ENCODE peak calls at places on chromosomes 12 and 14, in nine cellular contexts. One of them, this sample, is unnamed.

GRCh38 chr14:23562822-23563472 is 4.6 kb downstream of the AP1G2 start:
- DNase-seq in BE2C: peak; percentile 78
- DNase-seq in astrocyte of the cerebellum: no peak
- DNase-seq in GM20000: peak; percentile 56
- DNase-seq in sigmoid colon: peak; percentile 74
- DNase-seq in stomach: peak; percentile 58
- DNase-seq in AG04450: peak; percentile 18
- DNase-seq in colonic mucosa: peak; percentile 37
- DNase-seq in GM13976: peak; percentile 71
- DNase-seq in this sample: peak; percentile 62

GRCh38 chr14:100115726-100116125 is 43.7 kb downstream of the DEGS2 start:
- DNase-seq in stomach: no peak
- DNase-seq in colonic mucosa: no peak
- DNase-seq in astrocyte of the cerebellum: no peak
- DNase-seq in AG04450: no peak
- DNase-seq in BE2C: no peak
- DNase-seq in GM13976: no peak
- DNase-seq in sigmoid colon: no peak
- DNase-seq in GM20000: no peak
- DNase-seq in this sample: no peak

GRCh38 chr12:46825526-46826414 is at the start of gene SLC38A4:
- DNase-seq in astrocyte of the cerebellum: peak; percentile 19
- DNase-seq in stomach: no peak
- DNase-seq in AG04450: no peak
- DNase-seq in colonic mucosa: peak; percentile 39
- DNase-seq in BE2C: peak; percentile 29
- DNase-seq in GM13976: no peak
- DNase-seq in sigmoid colon: no peak
- DNase-seq in GM20000: no peak
- DNase-seq in this sample: no peak

GRCh38 chr12:12278899-12279298 is 12.1 kb upstream of the LRP6 start:
- DNase-seq in colonic mucosa: no peak
- DNase-seq in stomach: no peak
- DNase-seq in GM13976: no peak
- DNase-seq in AG04450: no peak
- DNase-seq in astrocyte of the cerebellum: peak; percentile 40
- DNase-seq in GM20000: no peak
- DNase-seq in BE2C: no peak
- DNase-seq in sigmoid colon: no peak
- DNase-seq in this sample: no peak

GRCh38 chr12:75444444-75445136 is 36.0 kb upstream of the GLIPR1 start:
- DNase-seq in colonic mucosa: no peak
- DNase-seq in GM13976: no peak
- DNase-seq in astrocyte of the cerebellum: no peak
- DNase-seq in stomach: no peak
- DNase-seq in sigmoid colon: no peak
- DNase-seq in GM20000: no peak
- DNase-seq in BE2C: no peak
- DNase-seq in AG04450: peak; percentile 7
- DNase-seq in this sample: no peak

GRCh38 chr14:33229269-33229924 is 290.7 kb downstream of the NPAS3 start:
- DNase-seq in colonic mucosa: no peak
- DNase-seq in GM13976: no peak
- DNase-seq in astrocyte of the cerebellum: no peak
- DNase-seq in GM20000: no peak
- DNase-seq in sigmoid colon: no peak
- DNase-seq in AG04450: no peak
- DNase-seq in BE2C: no peak
- DNase-seq in stomach: no peak
- DNase-seq in this sample: no peak

GRCh38 chr14:60757617-60758016 is 23.1 kb downstream of the MNAT1 start:
- DNase-seq in BE2C: no peak
- DNase-seq in GM13976: no peak
- DNase-seq in stomach: no peak
- DNase-seq in sigmoid colon: no peak
- DNase-seq in astrocyte of the cerebellum: no peak
- DNase-seq in AG04450: no peak
- DNase-seq in GM20000: no peak
- DNase-seq in colonic mucosa: no peak
- DNase-seq in this sample: no peak

GRCh38 chr12:114400395-114400794 is 5.5 kb downstream of the TBX5 start:
- DNase-seq in GM13976: no peak
- DNase-seq in colonic mucosa: no peak
- DNase-seq in BE2C: no peak
- DNase-seq in AG04450: no peak
- DNase-seq in stomach: no peak
- DNase-seq in GM20000: no peak
- DNase-seq in sigmoid colon: peak; percentile 48
- DNase-seq in astrocyte of the cerebellum: no peak
- DNase-seq in this sample: no peak

GRCh38 chr14:100610511-100611217 is 23.4 kb upstream of the BEGAIN start:
- DNase-seq in colonic mucosa: peak; percentile 45
- DNase-seq in astrocyte of the cerebellum: no peak
- DNase-seq in BE2C: no peak
- DNase-seq in GM20000: no peak
- DNase-seq in GM13976: peak; percentile 25
- DNase-seq in stomach: no peak
- DNase-seq in AG04450: no peak
- DNase-seq in sigmoid colon: peak; percentile 56
- DNase-seq in this sample: no peak

GRCh38 chr12:27564612-27565213 is 40.7 kb downstream of the PPFIBP1 start:
- DNase-seq in stomach: no peak
- DNase-seq in GM13976: no peak
- DNase-seq in colonic mucosa: no peak
- DNase-seq in AG04450: no peak
- DNase-seq in astrocyte of the cerebellum: no peak
- DNase-seq in sigmoid colon: no peak
- DNase-seq in GM20000: no peak
- DNase-seq in BE2C: peak; percentile 25
- DNase-seq in this sample: no peak

GRCh38 chr12:28191018-28191595 is 851 bp downstream of the CCDC91 start:
- DNase-seq in colonic mucosa: no peak
- DNase-seq in sigmoid colon: no peak
- DNase-seq in stomach: no peak
- DNase-seq in AG04450: no peak
- DNase-seq in astrocyte of the cerebellum: peak; percentile 12
- DNase-seq in BE2C: no peak
- DNase-seq in GM20000: no peak
- DNase-seq in GM13976: peak; percentile 17
- DNase-seq in this sample: peak; percentile 12

GRCh38 chr14:64945431-64945830 is 2.9 kb upstream of the GPX2 start:
- DNase-seq in stomach: no peak
- DNase-seq in AG04450: no peak
- DNase-seq in BE2C: no peak
- DNase-seq in sigmoid colon: no peak
- DNase-seq in GM13976: no peak
- DNase-seq in GM20000: no peak
- DNase-seq in astrocyte of the cerebellum: no peak
- DNase-seq in colonic mucosa: no peak
- DNase-seq in this sample: no peak

GRCh38 chr14:24365600-24366374 is 2.2 kb upstream of the NFATC4 start:
- DNase-seq in stomach: peak; percentile 91
- DNase-seq in sigmoid colon: peak; percentile 95
- DNase-seq in colonic mucosa: peak; percentile 85
- DNase-seq in AG04450: peak; percentile 73
- DNase-seq in BE2C: peak; percentile 92
- DNase-seq in astrocyte of the cerebellum: peak; percentile 84
- DNase-seq in GM20000: peak; percentile 74
- DNase-seq in GM13976: peak; percentile 70
- DNase-seq in this sample: peak; percentile 71

GRCh38 chr12:57521475-57522018 is 1.1 kb upstream of the MBD6 start:
- DNase-seq in astrocyte of the cerebellum: no peak
- DNase-seq in stomach: peak; percentile 48
- DNase-seq in colonic mucosa: peak; percentile 60
- DNase-seq in BE2C: peak; percentile 73
- DNase-seq in GM13976: no peak
- DNase-seq in sigmoid colon: peak; percentile 86
- DNase-seq in GM20000: no peak
- DNase-seq in AG04450: no peak
- DNase-seq in this sample: no peak

GRCh38 chr12:76784600-76785051 is 20.7 kb downstream of the ZDHHC17 start:
- DNase-seq in GM20000: no peak
- DNase-seq in AG04450: peak; percentile 33
- DNase-seq in astrocyte of the cerebellum: peak; percentile 75
- DNase-seq in stomach: no peak
- DNase-seq in BE2C: no peak
- DNase-seq in sigmoid colon: no peak
- DNase-seq in colonic mucosa: no peak
- DNase-seq in GM13976: no peak
- DNase-seq in this sample: no peak
- TF ChIP-seq CTCF in GM20000: no peak
- TF ChIP-seq CTCF in AG04450: no peak
- TF ChIP-seq CTCF in astrocyte of the cerebellum: no peak
- TF ChIP-seq CTCF in stomach: no peak
- TF ChIP-seq CTCF in BE2C: no peak
- TF ChIP-seq CTCF in sigmoid colon: no peak
- TF ChIP-seq CTCF in colonic mucosa: no peak
- TF ChIP-seq CTCF in GM13976: no peak
- TF ChIP-seq CTCF in this sample: no peak

GRCh38 chr12:51028126-51028810 is 2.1 kb upstream of the SLC11A2 start:
- DNase-seq in sigmoid colon: no peak
- DNase-seq in GM13976: no peak
- DNase-seq in AG04450: no peak
- DNase-seq in colonic mucosa: peak; percentile 59
- DNase-seq in GM20000: peak; percentile 19
- DNase-seq in BE2C: peak; percentile 16
- DNase-seq in astrocyte of the cerebellum: peak; percentile 15
- DNase-seq in stomach: no peak
- DNase-seq in this sample: no peak
- TF ChIP-seq CTCF in sigmoid colon: no peak
- TF ChIP-seq CTCF in GM13976: peak; percentile 49
- TF ChIP-seq CTCF in AG04450: peak; percentile 39
- TF ChIP-seq CTCF in colonic mucosa: peak; percentile 25
- TF ChIP-seq CTCF in GM20000: peak; percentile 18
- TF ChIP-seq CTCF in BE2C: peak; percentile 46
- TF ChIP-seq CTCF in astrocyte of the cerebellum: peak; percentile 19
- TF ChIP-seq CTCF in stomach: no peak
- TF ChIP-seq CTCF in this sample: peak; percentile 56

GRCh38 chr12:4386756-4387155 is 7.2 kb upstream of the FGF23 start:
- DNase-seq in astrocyte of the cerebellum: no peak
- DNase-seq in sigmoid colon: no peak
- DNase-seq in AG04450: no peak
- DNase-seq in stomach: no peak
- DNase-seq in colonic mucosa: no peak
- DNase-seq in GM13976: no peak
- DNase-seq in BE2C: no peak
- DNase-seq in GM20000: no peak
- DNase-seq in this sample: no peak

GRCh38 chr12:4387607-4388006 is 8.1 kb upstream of the FGF23 start:
- DNase-seq in colonic mucosa: no peak
- DNase-seq in BE2C: no peak
- DNase-seq in stomach: no peak
- DNase-seq in astrocyte of the cerebellum: no peak
- DNase-seq in GM20000: no peak
- DNase-seq in AG04450: no peak
- DNase-seq in sigmoid colon: no peak
- DNase-seq in GM13976: no peak
- DNase-seq in this sample: no peak

GRCh38 chr12:4380332-4380731 is 820 bp upstream of the FGF23 start:
- DNase-seq in GM20000: no peak
- DNase-seq in stomach: no peak
- DNase-seq in GM13976: no peak
- DNase-seq in AG04450: no peak
- DNase-seq in BE2C: no peak
- DNase-seq in colonic mucosa: no peak
- DNase-seq in astrocyte of the cerebellum: no peak
- DNase-seq in sigmoid colon: no peak
- DNase-seq in this sample: no peak

GRCh38 chr12:4379410-4379809 is at the start of gene FGF23:
- DNase-seq in sigmoid colon: no peak
- DNase-seq in GM13976: no peak
- DNase-seq in BE2C: no peak
- DNase-seq in astrocyte of the cerebellum: no peak
- DNase-seq in GM20000: no peak
- DNase-seq in AG04450: no peak
- DNase-seq in colonic mucosa: no peak
- DNase-seq in stomach: no peak
- DNase-seq in this sample: no peak

DNA sequence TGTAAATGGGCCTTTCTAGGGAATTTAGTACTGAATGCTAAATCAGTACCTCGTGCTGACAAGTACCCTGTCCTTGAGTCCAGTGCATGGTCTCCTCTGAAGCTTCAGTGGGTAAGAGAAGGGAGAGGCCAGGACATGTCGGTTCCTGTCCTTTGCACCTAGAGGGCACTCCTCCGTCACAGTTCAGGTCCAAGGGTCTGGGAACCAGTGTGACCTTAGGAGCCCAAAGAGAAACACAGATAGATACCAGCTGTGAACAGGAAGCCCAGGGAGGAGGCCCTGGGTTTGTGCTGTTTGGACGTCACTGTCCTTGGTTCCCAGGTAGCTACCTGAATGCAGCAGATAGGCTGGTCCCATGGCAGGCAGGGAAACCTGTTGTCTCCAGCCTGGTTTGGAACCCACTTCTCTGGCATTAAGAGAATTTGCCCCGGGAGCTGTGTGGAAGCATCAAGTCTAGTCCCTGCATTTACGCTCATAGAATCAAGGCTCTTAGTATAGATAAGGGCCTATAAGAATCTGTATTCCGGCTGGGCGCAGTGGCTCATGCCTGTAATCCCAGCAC is 3.9 kb upstream of the FGF23 start:
- DNase-seq in sigmoid colon: no peak
- DNase-seq in colonic mucosa: no peak
- DNase-seq in astrocyte of the cerebellum: no peak
- DNase-seq in BE2C: no peak
- DNase-seq in stomach: no peak
- DNase-seq in GM20000: no peak
- DNase-seq in GM13976: peak; percentile 48
- DNase-seq in AG04450: no peak
- DNase-seq in this sample: no peak
- TF ChIP-seq CTCF in sigmoid colon: no peak
- TF ChIP-seq CTCF in colonic mucosa: no peak
- TF ChIP-seq CTCF in astrocyte of the cerebellum: no peak
- TF ChIP-seq CTCF in BE2C: peak; percentile 29
- TF ChIP-seq CTCF in stomach: no peak
- TF ChIP-seq CTCF in GM20000: peak; percentile 5
- TF ChIP-seq CTCF in GM13976: peak; percentile 41
- TF ChIP-seq CTCF in AG04450: no peak
- TF ChIP-seq CTCF in this sample: no peak

GRCh38 chr14:76868453-76869170 is 42.4 kb downstream of the LRRC74A start:
- DNase-seq in GM13976: no peak
- DNase-seq in GM20000: no peak
- DNase-seq in colonic mucosa: no peak
- DNase-seq in BE2C: no peak
- DNase-seq in AG04450: no peak
- DNase-seq in astrocyte of the cerebellum: no peak
- DNase-seq in sigmoid colon: no peak
- DNase-seq in stomach: no peak
- DNase-seq in this sample: no peak
- TF ChIP-seq CTCF in GM13976: no peak
- TF ChIP-seq CTCF in GM20000: no peak
- TF ChIP-seq CTCF in colonic mucosa: no peak
- TF ChIP-seq CTCF in BE2C: no peak
- TF ChIP-seq CTCF in AG04450: no peak
- TF ChIP-seq CTCF in astrocyte of the cerebellum: no peak
- TF ChIP-seq CTCF in sigmoid colon: no peak
- TF ChIP-seq CTCF in stomach: no peak
- TF ChIP-seq CTCF in this sample: no peak

This sample was measured in GM10248.